ENCODE peak calls at places on chromosomes 13 and 19, in six cellular contexts. T is GM23248, D is HCT116, Y is SK-N-SH, E is PC-3, N is Karpas-422. G is an unnamed sample.

GRCh38 chr13:111322916-111323331 is 2.5 kb downstream of the TEX29 start:
- DNase-seq in D (no peak), E (no peak), Y (no peak), N (no peak), T (no peak), G (no peak)

GRCh38 chr13:37656247-37656940 is 57.8 kb upstream of the POSTN start:
- DNase-seq in Y (no peak), N (no peak), T (peak; percentile 98), E (peak; percentile 88), D (no peak), G (no peak)

GRCh38 chr13:63184693-63185092 is 1769.0 kb upstream of the PCDH20 start:
- DNase-seq in N (no peak), T (peak; percentile 38), E (peak; percentile 68), D (peak; percentile 24), Y (no peak), G (no peak)

GRCh38 chr13:45529758-45530157 is 65.0 kb downstream of the COG3 start:
- DNase-seq in D (no peak), Y (no peak), E (peak; percentile 39), N (no peak), T (no peak), G (no peak)

GRCh38 chr13:24083722-24084421 is 76.6 kb upstream of the SPATA13 start:
- DNase-seq in N (no peak), T (peak; percentile 18), Y (peak; percentile 24), E (no peak), D (no peak), G (no peak)

GRCh38 chr13:66427330-66427990 is 802.7 kb downstream of the PCDH9 start:
- DNase-seq in E (no peak), Y (no peak), N (no peak), D (no peak), T (no peak), G (no peak)

GRCh38 chr13:80712026-80712425 is 371.1 kb upstream of the SPRY2 start:
- DNase-seq in T (no peak), E (no peak), D (no peak), Y (no peak), N (no peak), G (no peak)

GRCh38 chr13:96984061-96984508 is 10.2 kb downstream of the OXGR1 start:
- DNase-seq in T (peak; percentile 16), D (no peak), Y (peak; percentile 57), E (peak; percentile 69), N (no peak), G (peak; percentile 95)

GRCh38 chr13:28574617-28575142 is 79.8 kb upstream of the FLT1 start:
- DNase-seq in Y (no peak), D (peak; percentile 95), N (no peak), E (peak; percentile 95), T (peak; percentile 96), G (no peak)

GRCh38 chr19:41321600-41322270 is 11.8 kb downstream of the CCDC97 start:
- DNase-seq in T (peak; percentile 81), N (peak; percentile 60), Y (peak; percentile 90), E (peak; percentile 41), D (no peak), G (no peak)

GRCh38 chr19:51719251-51719901 is 4.4 kb downstream of the HAS1 start:
- DNase-seq in E (no peak), N (no peak), Y (no peak), D (no peak), T (no peak), G (no peak)

DNA sequence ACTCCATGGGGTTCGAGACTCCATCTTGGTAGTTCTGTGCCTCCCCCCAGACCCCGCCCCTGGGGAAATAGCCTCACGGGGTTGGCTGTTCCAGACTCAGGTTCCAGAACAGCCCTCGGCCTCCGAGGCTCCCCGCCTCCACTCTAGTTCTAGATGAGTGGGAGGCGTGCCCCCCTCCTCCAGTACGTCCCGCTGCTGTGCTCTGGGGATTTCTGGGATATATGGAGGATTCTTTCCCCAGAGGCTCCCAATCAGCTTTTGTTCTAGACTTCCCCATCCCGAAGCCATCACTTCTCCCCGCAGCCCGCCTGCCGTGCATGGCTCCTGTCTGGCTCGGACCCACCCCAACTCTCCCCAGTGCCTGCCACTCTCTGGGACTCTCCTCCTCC is 1.9 kb upstream of the CACNG7 start:
- DNase-seq in E (no peak), T (no peak), Y (peak; percentile 39), N (no peak), D (no peak), G (no peak)
- H3K27ac ChIP-seq in E (no peak overlapping the region), T (no peak overlapping the region), Y (no peak overlapping the region), N (no peak overlapping the region), D (no peak overlapping the region), G (no peak overlapping the region)

GRCh38 chr19:7856679-7857663 is 17.2 kb downstream of the PRR36 start:
- DNase-seq in Y (no peak), T (no peak), E (no peak), N (peak; percentile 50), D (no peak), G (no peak)

GRCh38 chr19:7856277-7856581 is 18.0 kb downstream of the PRR36 start:
- DNase-seq in D (no peak), T (no peak), E (no peak), Y (no peak), N (no peak), G (no peak)

GRCh38 chr19:7859766-7860165 is 14.4 kb downstream of the PRR36 start:
- DNase-seq in N (no peak), E (no peak), Y (no peak), T (no peak), D (no peak), G (no peak)

GRCh38 chr19:7860166-7860901 is 13.9 kb downstream of the PRR36 start:
- DNase-seq in N (no peak), D (no peak), E (no peak), T (no peak), Y (no peak), G (no peak)

DNA sequence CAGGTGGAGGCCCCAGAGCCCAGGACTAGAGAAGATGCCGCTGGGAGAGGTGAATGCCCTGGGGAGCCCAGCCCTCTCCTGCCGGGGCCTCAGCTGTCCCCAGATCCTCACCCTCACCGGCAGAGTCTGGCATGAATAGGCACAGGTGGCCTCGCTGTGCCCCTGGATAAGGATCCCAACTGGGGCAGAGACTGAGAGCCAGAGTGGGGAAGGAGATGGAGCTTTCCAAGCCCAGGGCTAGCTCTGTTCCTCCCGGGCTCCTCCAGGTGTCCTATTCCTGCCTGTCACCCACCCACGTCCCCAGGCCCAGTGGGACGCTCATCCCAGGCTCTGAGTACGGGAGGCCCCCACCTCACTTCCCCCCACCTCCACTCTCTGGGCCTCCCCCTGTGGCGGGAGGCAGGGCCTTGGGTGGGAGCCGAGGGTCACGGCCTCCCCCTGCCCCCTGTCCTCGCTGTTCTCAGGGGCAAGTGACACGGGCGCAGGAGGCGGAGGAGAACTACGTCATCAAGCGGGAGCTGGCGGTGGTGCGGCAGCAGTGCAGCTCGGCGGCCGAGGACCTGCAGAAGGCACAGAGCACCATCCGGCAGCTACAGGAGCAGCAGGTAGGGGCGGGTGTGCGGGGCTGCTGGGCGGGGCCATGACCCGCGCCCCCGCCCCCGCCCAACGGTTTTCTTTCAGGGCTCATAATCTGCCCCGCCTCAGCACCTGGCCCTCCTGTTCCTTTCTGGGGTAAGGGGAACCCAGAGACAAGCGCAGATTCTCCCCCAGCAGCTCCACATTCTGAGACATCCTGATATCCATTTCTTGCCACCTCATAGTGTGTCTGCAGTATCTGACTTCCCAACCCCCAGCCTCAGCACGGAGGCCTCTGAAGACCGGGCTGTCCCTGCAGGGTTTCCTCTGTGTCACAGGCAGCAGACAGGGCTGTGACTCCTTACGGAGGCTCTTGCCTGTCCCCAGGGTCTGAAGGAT is 16.2 kb downstream of the PRR36 start:
- DNase-seq in T (no peak), Y (no peak), E (no peak), D (no peak), N (peak; percentile 61), G (no peak)
- H3K9ac ChIP-seq in T (no peak overlapping the region), Y (no peak overlapping the region), E (no peak overlapping the region), D (no peak overlapping the region), N (peak overlapping the region; percentile 30), G (no peak overlapping the region)

GRCh38 chr13:78256479-78256878 is 337.8 kb upstream of the EDNRB start:
- DNase-seq in T (no peak), E (no peak), N (no peak), Y (no peak), D (no peak), G (no peak)
- H3K9me2 ChIP-seq in T (no peaks in the 10 kb centered on the region), E (no peaks in the 10 kb centered on the region), N (no peaks in the 10 kb centered on the region), Y (no peaks in the 10 kb centered on the region), D (no peaks in the 10 kb centered on the region), G (no peaks in the 10 kb centered on the region)

DNA sequence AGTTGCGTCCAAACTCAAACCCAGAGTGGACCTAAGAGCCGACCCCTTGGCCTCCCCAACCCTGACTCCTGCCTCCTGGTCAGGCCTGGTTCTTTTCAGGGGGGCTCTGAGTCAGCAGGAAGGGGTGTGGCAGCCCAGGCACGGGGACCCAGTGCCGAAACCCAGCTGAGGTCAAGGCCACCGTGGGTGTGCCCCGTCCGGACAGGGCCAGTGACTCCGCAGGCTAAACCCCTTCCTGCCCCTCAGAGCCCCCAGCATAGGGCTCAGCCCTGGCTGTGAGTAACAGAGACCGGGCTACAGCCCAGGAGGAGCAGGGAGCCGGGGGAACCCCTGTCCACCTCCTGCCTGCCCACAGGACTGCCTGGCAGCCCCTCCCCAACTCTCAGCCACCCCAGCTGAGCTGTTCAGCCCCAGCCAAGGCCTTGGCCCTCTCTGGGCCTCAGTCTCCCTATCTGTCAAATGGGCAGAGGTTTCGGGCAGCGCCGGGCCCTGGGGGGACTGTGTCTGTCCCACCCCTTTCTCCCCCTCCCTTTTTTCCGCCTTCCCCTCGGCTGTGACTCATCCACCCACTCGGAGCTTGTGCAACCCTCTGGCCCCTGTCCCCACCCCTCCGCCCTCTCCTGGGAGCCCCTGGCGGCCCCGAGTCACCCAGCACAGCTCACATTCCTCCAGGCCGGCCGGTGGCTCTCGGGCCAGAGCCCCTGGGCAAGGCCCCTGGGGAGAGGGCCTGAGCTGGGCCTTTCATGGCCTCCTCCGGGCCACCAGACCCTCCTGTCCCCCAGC is 8.6 kb downstream of the ZBTB7A start:
- DNase-seq in N (peak; percentile 42), Y (no peak), T (peak; percentile 97), D (peak; percentile 42), E (peak; percentile 77), G (no peak)
- H3K27ac ChIP-seq in N (no peak overlapping the region), Y (peak overlapping the region; percentile 63), T (peak overlapping the region; percentile 95), D (peak overlapping the region; percentile 96), E (peak overlapping the region; percentile 88), G (no peak overlapping the region)

DNA sequence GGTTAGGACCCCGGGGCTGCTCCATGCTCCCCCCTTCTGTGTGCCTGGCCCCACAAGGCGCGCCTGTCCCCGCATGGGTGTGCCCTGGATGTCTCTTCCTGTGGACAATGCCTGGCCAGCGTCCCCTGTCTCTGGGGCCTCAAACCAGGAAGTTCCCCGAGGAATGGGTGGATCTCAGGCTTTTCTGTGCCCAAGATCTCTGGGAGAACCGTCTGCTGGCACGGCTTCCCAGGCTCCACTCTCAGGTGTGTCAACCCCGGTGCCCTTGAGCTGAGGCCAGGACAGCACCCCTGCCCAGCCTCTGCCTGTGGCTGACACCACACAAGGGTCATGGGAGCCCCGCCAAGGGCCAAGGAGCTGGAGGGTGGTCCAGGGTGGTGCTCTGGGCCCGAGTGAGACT is 15.7 kb downstream of the ZNF444 start:
- DNase-seq in N (no peak), D (no peak), T (no peak), E (no peak), Y (no peak), G (no peak)
- H3K9ac ChIP-seq in N (no peak overlapping the region), D (no peak overlapping the region), T (no peak overlapping the region), E (no peak overlapping the region), Y (no peak overlapping the region), G (no peak overlapping the region)

GRCh38 chr13:35879111-35879510 is 252.1 kb downstream of the DCLK1 start:
- DNase-seq in E (no peak), T (no peak), Y (no peak), D (no peak), N (no peak), G (peak; percentile 28)
- H3K9me2 ChIP-seq in E (no peaks in the 10 kb centered on the region), T (no peaks in the 10 kb centered on the region), Y (no peaks in the 10 kb centered on the region), D (no peaks in the 10 kb centered on the region), N (no peaks in the 10 kb centered on the region), G (no peaks in the 10 kb centered on the region)

GRCh38 chr19:29321116-29321515 is 108.2 kb upstream of the UQCRFS1 start:
- DNase-seq in D (no peak), N (no peak), E (no peak), T (no peak), Y (no peak), G (no peak)
- H3K27ac ChIP-seq in D (no peak overlapping the region), N (peak overlapping the region; percentile 49), E (no peak overlapping the region), T (no peak overlapping the region), Y (no peak overlapping the region), G (no peak overlapping the region)

GRCh38 chr19:703651-704446 is 4.9 kb upstream of the PALM start:
- DNase-seq in D (peak; percentile 72), E (peak; percentile 57), N (peak; percentile 83), T (peak; percentile 61), Y (peak; percentile 97), G (peak; percentile 20)
- H3K9ac ChIP-seq in D (peak overlapping the region; percentile 50), E (no peak overlapping the region), N (no peak overlapping the region), T (no peak overlapping the region), Y (no peak overlapping the region), G (no peak overlapping the region)